ENCODE peak calls at places on chromosomes 3 and 15, in five cellular contexts. K is upper lobe of left lung, X is K562, Y is HepG2, M is GM12878. V is an unnamed sample.
A peak's percentile ranks its signal among the peaks of the same experiment; 100 is the strongest.

GRCh38 chr3:118412503-118412902 is 622.1 kb downstream of the IGSF11 start:
- ATAC-seq in Y (no peak), M (peak; percentile 96), K (no peak), X (no peak), V (no peak)

GRCh38 chr3:16112910-16113504 is 61.5 kb upstream of the GALNT15 start:
- ATAC-seq in K (peak; percentile 78), Y (no peak), M (no peak), X (no peak), V (no peak)

GRCh38 chr15:41789237-41789636 is 15.0 kb downstream of the MAPKBP1 start:
- ATAC-seq in M (no peak), Y (no peak), K (no peak), X (peak; percentile 24), V (no peak)

GRCh38 chr3:173893835-173894234 is 496.3 kb downstream of the NLGN1 start:
- ATAC-seq in Y (no peak), K (no peak), M (no peak), X (no peak), V (no peak)

GRCh38 chr3:106611123-106611522 is 742.3 kb upstream of the CBLB start:
- ATAC-seq in M (no peak), X (no peak), K (no peak), Y (no peak), V (no peak)

GRCh38 chr3:11613851-11614491 is 29.7 kb downstream of the VGLL4 start:
- ATAC-seq in M (no peak), X (no peak), Y (no peak), K (peak; percentile 18), V (no peak)

GRCh38 chr3:123713211-123713610 is 128.4 kb upstream of the HACD2 start:
- ATAC-seq in Y (no peak), X (no peak), M (no peak), K (peak; percentile 47), V (peak; percentile 79)

GRCh38 chr15:55659481-55659880 is 71.3 kb upstream of the PYGO1 start:
- ATAC-seq in K (no peak), X (no peak), Y (no peak), M (no peak), V (no peak)

GRCh38 chr3:129577356-129577755 is 29.1 kb downstream of the PLXND1 start:
- ATAC-seq in K (peak; percentile 6), X (no peak), M (no peak), Y (no peak), V (peak; percentile 25)

GRCh38 chr15:78454992-78455391 is 17.0 kb downstream of the IREB2 start:
- ATAC-seq in Y (no peak), M (peak; percentile 84), X (peak; percentile 42), K (peak; percentile 80), V (no peak)

GRCh38 chr15:66682865-66683264 is 19.2 kb upstream of the SMAD6 start:
- ATAC-seq in Y (no peak), X (no peak), M (no peak), K (no peak), V (no peak)

GRCh38 chr3:43061101-43061895 is 44.6 kb downstream of the POMGNT2 start:
- ATAC-seq in Y (no peak), K (peak; percentile 53), M (no peak), X (no peak), V (no peak)

GRCh38 chr3:42535981-42536784 is 33.7 kb downstream of the VIPR1 start:
- ATAC-seq in K (no peak), M (peak; percentile 54), X (peak; percentile 87), Y (peak; percentile 61), V (no peak)

GRCh38 chr3:47996440-47996839 is 19.8 kb downstream of the MAP4 start:
- ATAC-seq in X (no peak), M (no peak), K (no peak), Y (no peak), V (no peak)

GRCh38 chr3:48002787-48003186 is 13.4 kb downstream of the MAP4 start:
- ATAC-seq in K (no peak), X (no peak), Y (no peak), M (no peak), V (no peak)

GRCh38 chr3:48000212-48000611 is 16.0 kb downstream of the MAP4 start:
- ATAC-seq in K (no peak), X (no peak), M (no peak), Y (peak; percentile 63), V (no peak)

GRCh38 chr3:48004694-48005093 is 11.5 kb downstream of the MAP4 start:
- ATAC-seq in K (no peak), M (no peak), Y (no peak), X (no peak), V (no peak)

GRCh38 chr3:48001991-48002390 is 14.2 kb downstream of the MAP4 start:
- ATAC-seq in M (no peak), Y (no peak), X (peak; percentile 81), K (no peak), V (no peak)
- TF ChIP-seq POLR2AphosphoS5 in M (no peak), Y (no peak), X (no peak), K (no peak), V (no peak)

GRCh38 chr3:156948402-156949210 is 122.5 kb downstream of the LEKR1 start:
- ATAC-seq in K (no peak), X (no peak), M (no peak), Y (no peak), V (no peak)
- TF ChIP-seq EP300 in K (no peak), X (no peak), M (no peak), Y (no peak), V (no peak)

GRCh38 chr3:46954178-46954577 is 22.4 kb downstream of the CCDC12 start:
- ATAC-seq in X (no peak), K (no peak), Y (no peak), M (peak; percentile 7), V (no peak)

GRCh38 chr3:46955157-46955556 is 21.4 kb downstream of the CCDC12 start:
- ATAC-seq in K (no peak), Y (no peak), M (no peak), X (peak; percentile 2), V (no peak)

GRCh38 chr3:46953265-46954010 is 23.1 kb downstream of the CCDC12 start:
- ATAC-seq in X (no peak), Y (no peak), M (peak; percentile 74), K (peak; percentile 40), V (no peak)

GRCh38 chr3:46958469-46959168 is 17.9 kb downstream of the CCDC12 start:
- ATAC-seq in Y (no peak), K (no peak), X (no peak), M (no peak), V (no peak)

DNA sequence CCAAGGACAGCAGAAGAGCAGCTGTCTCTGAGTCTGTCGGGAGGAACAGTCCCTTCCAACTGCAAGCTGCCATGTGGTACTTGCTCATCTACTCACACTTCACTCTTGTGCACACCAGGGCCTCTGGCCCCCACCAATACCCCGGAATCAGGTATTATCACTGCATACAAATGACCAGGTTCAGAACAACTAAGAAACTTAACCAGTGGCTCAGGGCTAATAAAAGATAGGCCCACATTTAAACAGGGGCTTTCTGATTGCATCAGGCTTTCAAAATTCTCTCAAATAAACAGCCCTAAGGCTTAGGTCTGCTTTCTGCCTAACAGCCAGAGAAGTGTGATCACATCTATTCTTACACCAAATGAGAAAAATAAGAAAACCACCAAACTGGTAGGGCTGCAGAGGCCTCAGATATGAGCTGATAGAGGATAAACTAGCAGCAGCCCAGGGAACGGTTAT is 20.7 kb downstream of the CCDC12 start:
- ATAC-seq in X (peak; percentile 13), Y (no peak), K (no peak), M (peak; percentile 51), V (no peak)
- TF ChIP-seq POLR2A in X (no peak), Y (no peak), K (no peak), M (peak; percentile 15), V (no peak)

GRCh38 chr3:40019371-40019770 is 210.0 kb downstream of the MYRIP start:
- ATAC-seq in M (no peak), Y (no peak), X (no peak), K (no peak), V (no peak)

GRCh38 chr3:40022267-40022827 is 212.9 kb downstream of the MYRIP start:
- ATAC-seq in M (no peak), X (no peak), K (no peak), Y (no peak), V (no peak)

GRCh38 chr3:40018369-40018768 is 209.0 kb downstream of the MYRIP start:
- ATAC-seq in K (no peak), M (no peak), X (no peak), Y (no peak), V (no peak)

GRCh38 chr3:40020689-40021088 is 211.3 kb downstream of the MYRIP start:
- ATAC-seq in M (no peak), X (no peak), K (no peak), Y (no peak), V (no peak)

GRCh38 chr3:40021338-40021737 is 211.9 kb downstream of the MYRIP start:
- ATAC-seq in K (no peak), M (no peak), X (no peak), Y (no peak), V (no peak)
- TF ChIP-seq POLR2AphosphoS5 in K (no peak), M (no peak), X (no peak), Y (no peak), V (no peak)

V was measured in gastroesophageal sphincter.